ENCODE peak calls at places on chromosomes 2 and 18, in six cellular contexts. R, C, F, E, P and K are unnamed samples.

GRCh38 chr18:23250893-23251656 is 115.8 kb downstream of the CABLES1 start:
- DNase-seq in R (no peak), C (no peak), F (no peak), E (no peak), P (no peak), K (no peak)

GRCh38 chr2:192128655-192129054 is 66.1 kb downstream of the TMEFF2 start:
- DNase-seq in R (no peak), C (no peak), F (no peak), E (no peak), P (no peak), K (no peak)

GRCh38 chr2:20093263-20094141 is 42.1 kb upstream of the LAPTM4A start:
- DNase-seq in R (peak), C (no peak), F (peak), E (no peak), P (peak), K (peak)

GRCh38 chr2:223056656-223057418 is 4.8 kb downstream of the KCNE4 start:
- DNase-seq in R (no peak), C (no peak), F (no peak), E (no peak), P (no peak), K (no peak)

GRCh38 chr2:201432038-201432437 is 19.2 kb downstream of the TRAK2 start:
- DNase-seq in R (peak), C (no peak), F (peak), E (no peak), P (peak), K (peak)

GRCh38 chr2:224690868-224691267 is 25.3 kb downstream of the CCDC195 start:
- DNase-seq in R (no peak), C (no peak), F (peak), E (no peak), P (no peak), K (no peak)

GRCh38 chr2:15154289-15154688 is 406.8 kb downstream of the NBAS start:
- DNase-seq in R (no peak), C (no peak), F (no peak), E (no peak), P (peak), K (no peak)

GRCh38 chr2:149410701-149411484 is 80.5 kb downstream of the LYPD6 start:
- DNase-seq in R (no peak), C (no peak), F (peak), E (no peak), P (no peak), K (no peak)

GRCh38 chr2:58899692-58900091 is 658.6 kb upstream of the FANCL start:
- DNase-seq in R (no peak), C (no peak), F (no peak), E (no peak), P (no peak), K (no peak)

GRCh38 chr2:180979086-180979934 is 1.1 kb upstream of the UBE2E3 start:
- DNase-seq in R (no peak), C (no peak), F (peak), E (no peak), P (peak), K (no peak)

DNA sequence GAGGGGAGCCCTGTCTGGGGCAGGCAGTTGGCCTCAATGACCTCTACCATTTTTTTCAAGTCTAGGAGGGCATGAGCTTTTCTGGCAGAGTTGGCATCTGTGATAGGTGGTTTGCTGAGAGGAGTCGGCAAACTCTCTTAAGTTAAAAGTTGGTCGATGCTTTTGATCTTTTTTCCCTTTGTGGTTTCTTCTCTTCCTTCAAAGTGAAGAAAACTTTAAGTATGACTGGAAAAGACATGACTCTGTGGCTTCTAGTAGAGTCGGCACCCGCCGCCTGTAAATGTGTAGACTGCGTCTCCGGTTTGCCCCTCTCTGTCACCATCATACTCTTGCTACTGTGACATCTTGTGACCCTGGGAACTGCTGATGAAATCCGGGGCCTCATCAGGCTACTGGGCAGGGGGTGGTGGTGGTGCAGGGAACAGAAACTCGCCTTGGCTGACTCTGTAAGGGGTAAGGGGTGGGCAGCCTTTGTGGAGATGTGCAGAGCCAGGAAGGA is 21.1 kb downstream of the INPP5D start:
- DNase-seq in R (no peak), C (no peak), F (no peak), E (no peak), P (no peak), K (peak)
- TF ChIP-seq MYC in R (no peak), C (no peak), F (no peak), E (no peak), P (no peak), K (no peak)

DNA sequence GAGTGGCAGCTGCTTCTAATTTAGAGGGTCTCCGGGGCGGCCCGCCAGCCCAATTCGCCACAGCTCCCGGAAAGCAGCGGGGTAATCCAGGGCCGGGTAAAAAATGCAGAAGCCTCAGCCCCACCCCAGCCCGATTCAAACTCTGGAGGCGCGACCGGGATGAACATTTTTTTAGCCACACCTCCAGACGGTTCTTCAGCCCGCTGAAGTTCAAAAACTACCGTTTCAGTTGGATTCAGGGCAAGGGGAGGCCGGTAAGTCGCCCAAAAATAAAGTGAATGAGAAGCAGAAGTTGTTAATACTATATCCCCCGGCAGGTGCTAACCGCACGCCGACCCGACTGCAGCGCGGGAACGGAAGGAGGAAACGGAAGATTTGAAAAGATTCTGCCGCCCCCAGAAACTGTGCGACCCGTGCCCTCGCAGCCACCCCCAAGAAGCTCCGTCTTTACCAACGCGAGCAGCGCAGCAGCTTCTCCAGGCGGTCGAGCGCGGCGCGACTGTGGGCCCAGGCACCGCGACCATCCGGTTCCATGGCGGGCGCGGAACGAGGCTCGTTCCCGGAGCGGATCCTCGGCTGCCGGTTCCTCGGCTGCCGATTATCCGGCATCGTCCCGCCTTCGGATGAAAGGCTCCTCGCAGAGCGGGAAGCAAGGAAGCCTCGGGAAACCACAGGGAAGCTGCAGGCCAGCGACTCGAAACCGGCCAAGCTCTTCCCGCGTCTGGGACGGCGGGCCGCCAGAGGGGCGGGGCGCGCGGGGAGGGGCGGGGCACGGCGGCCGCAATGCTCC is at the start of gene BARD1:
- DNase-seq in R (peak), C (peak), F (no peak), E (no peak), P (peak), K (peak)
- TF ChIP-seq CTCF in R (no peak), C (no peak), F (no peak), E (no peak), P (peak), K (no peak)

GRCh38 chr18:70491734-70492348 is 203.0 kb downstream of the SOCS6 start:
- DNase-seq in R (peak), C (peak), F (peak), E (no peak), P (peak), K (peak)

GRCh38 chr18:70496749-70497294 is 208.0 kb downstream of the SOCS6 start:
- DNase-seq in R (no peak), C (no peak), F (no peak), E (no peak), P (no peak), K (no peak)

GRCh38 chr18:70490008-70490933 is 201.4 kb downstream of the SOCS6 start:
- DNase-seq in R (peak), C (peak), F (peak), E (no peak), P (peak), K (peak)

GRCh38 chr18:70493461-70493860 is 204.6 kb downstream of the SOCS6 start:
- DNase-seq in R (no peak), C (no peak), F (no peak), E (no peak), P (no peak), K (no peak)

DNA sequence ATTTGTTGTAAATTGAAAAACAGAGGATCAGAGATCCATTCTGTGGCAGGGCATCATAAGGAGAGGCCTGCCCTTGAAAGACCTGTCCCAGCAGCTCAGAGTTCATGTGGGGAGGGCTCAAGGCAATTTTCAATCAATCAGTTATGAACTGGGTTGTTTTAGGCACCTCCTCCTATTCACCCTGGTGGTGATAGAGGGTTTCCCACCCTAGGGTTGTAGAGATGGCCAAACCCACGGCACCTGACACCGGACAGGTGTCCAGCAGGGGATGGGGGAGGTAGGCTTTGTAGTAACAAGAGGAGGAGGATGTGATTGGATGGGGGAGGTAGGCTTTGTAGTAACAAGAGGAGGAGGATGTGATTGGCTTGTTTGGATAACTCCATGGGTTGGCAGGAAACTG is 205.7 kb downstream of the SOCS6 start:
- DNase-seq in R (no peak), C (no peak), F (no peak), E (no peak), P (no peak), K (no peak)
- TF ChIP-seq POLR2A in R (no peak), C (no peak), F (no peak), E (no peak), P (no peak), K (no peak)

DNA sequence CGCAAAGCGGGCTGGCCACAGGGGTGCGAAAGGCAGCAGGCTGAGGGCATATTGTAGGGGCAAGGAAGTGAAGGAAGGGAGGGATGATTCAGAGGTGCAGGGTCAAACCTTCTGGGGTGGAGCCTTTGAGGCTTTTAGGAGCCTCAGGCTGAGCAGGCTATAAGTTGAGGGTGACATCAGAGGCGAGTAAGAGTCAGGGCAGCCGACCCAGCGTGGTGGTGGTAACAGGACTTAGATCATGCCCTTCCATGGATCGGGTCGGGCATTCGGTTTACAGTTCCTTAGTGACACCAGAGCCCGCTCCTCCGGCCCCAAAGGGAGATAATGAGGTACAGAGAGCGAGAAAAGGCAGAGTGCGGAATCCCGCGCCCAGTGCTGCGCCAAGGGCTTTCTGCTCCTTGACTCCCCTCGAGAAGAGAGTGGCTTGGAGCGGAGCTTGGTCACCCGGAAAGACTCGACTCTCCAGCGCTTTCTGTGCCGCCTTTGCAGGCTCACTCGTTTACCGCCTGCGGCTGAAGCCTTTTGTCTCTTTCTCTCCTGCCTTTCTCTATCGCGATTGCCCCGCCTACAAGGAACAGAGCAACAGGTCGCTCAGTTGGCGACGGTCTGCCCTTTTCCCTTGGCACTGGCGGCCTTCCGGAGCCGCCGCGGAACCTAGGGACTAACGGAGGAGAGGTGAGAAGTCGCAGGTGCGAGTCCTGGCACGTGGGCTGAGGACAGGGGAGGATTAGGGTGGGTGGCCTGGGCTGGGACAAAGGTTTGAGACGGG is 719 bp downstream of the LBX2 start:
- DNase-seq in R (peak), C (no peak), F (peak), E (no peak), P (no peak), K (peak)
- TF ChIP-seq MYC in R (no peak), C (no peak), F (no peak), E (no peak), P (peak), K (no peak)

GRCh38 chr2:105577762-105578161 is 166.9 kb upstream of the NCK2 start:
- DNase-seq in R (no peak), C (no peak), F (no peak), E (no peak), P (no peak), K (no peak)

GRCh38 chr2:105575626-105576025 is 169.1 kb upstream of the NCK2 start:
- DNase-seq in R (no peak), C (no peak), F (no peak), E (no peak), P (no peak), K (no peak)

GRCh38 chr2:105576050-105576439 is 168.7 kb upstream of the NCK2 start:
- DNase-seq in R (no peak), C (no peak), F (no peak), E (no peak), P (no peak), K (no peak)

GRCh38 chr2:105578166-105578565 is 166.5 kb upstream of the NCK2 start:
- DNase-seq in R (no peak), C (no peak), F (no peak), E (no peak), P (no peak), K (no peak)

DNA sequence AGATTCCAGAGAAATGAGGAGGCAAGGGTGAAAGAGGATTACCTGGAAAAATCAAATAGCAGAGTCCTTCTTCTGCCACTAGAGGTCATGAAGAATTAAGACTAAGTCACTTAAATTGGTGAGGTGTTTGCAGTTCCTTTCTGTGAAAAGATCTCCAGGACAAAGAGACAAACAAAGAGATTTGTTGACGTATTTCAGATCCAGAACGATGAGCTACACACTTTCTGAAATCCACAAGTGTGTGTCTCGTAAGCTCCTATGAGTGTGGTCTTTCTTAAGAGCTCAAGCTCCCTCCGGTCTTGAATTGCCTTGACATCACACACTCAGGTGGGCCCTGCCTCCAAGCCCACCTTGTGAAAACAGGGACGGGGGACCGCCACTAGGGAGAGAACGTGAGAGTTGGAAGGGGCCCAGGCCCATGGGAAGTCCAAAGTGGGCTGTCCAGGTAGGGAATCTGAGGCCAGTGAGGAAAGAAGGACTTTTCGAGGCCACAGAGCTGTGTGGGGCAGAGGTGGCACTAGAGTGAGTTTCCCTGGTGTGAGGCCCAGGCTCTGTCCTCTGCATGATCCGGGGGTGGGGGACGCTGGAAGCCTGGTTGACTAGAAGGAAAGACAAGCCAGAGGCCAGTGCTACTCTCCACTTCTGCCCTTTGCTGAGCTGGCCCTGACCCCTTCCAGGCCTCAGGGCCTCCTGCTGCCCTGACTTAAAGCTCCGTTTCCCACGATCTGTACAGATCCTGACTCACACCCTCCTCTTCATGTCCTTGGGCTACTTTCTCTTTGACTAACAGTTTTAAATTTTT is 168.1 kb upstream of the NCK2 start:
- DNase-seq in R (peak), C (no peak), F (peak), E (no peak), P (peak), K (peak)
- TF ChIP-seq CTCF in R (peak), C (peak), F (peak), E (peak), P (peak), K (peak)